ENCODE peak calls at places on chromosomes 4 and X, in four cellular contexts. X is cardiac muscle cell; H is activated CD4-positive, alpha-beta T cell treated with anti-CD3 and anti-CD28 coated beads, Interleukin-2, amount 50 U/mL, for 24 hours; U is omental fat pad. D is an unnamed sample.

GRCh38 chr4:126458993-126459392 is 1144.2 kb downstream of the FAT4 start:
- DNase-seq in X (no peak), H (no peak), U (no peak), D (no peak)

GRCh38 chrX:103730746-103731508 is 20.2 kb downstream of the TMEM31 start:
- DNase-seq in X (no peak), U (no peak), H (no peak), D (no peak)

GRCh38 chrX:331145-331771 is 12.7 kb upstream of the GTPBP6 start:
- DNase-seq in X (peak; percentile 39), U (no peak), H (no peak), D (no peak)

GRCh38 chr4:140884431-140885058 is 128.4 kb upstream of the TBC1D9 start:
- DNase-seq in X (peak; percentile 83), H (no peak), U (no peak), D (peak; percentile 60)

GRCh38 chrX:68634649-68635227 is 12.7 kb upstream of the STARD8 start:
- DNase-seq in H (no peak), X (no peak), U (no peak), D (no peak)

GRCh38 chrX:124217289-124218251 is 114.9 kb upstream of the TEX13D start:
- DNase-seq in H (no peak), U (no peak), X (no peak), D (peak; percentile 13)

GRCh38 chr4:153486281-153487151 is 20.4 kb downstream of the TMEM131L start:
- DNase-seq in H (no peak), U (no peak), X (no peak), D (no peak)

GRCh38 chr4:73606465-73606974 is 13.7 kb downstream of the RASSF6 start:
- DNase-seq in U (no peak), H (no peak), X (no peak), D (no peak)

GRCh38 chrX:78574306-78574705 is 84.8 kb downstream of the RTL3 start:
- DNase-seq in U (no peak), X (no peak), H (no peak), D (no peak)

GRCh38 chr4:2007804-2008670 is 737 bp downstream of the NELFA start:
- DNase-seq in H (no peak), U (no peak), X (peak; percentile 35), D (peak; percentile 43)

GRCh38 chr4:107711831-107712230 is 8.2 kb downstream of the PAPSS1 start:
- DNase-seq in X (no peak), H (no peak), U (no peak), D (no peak)

GRCh38 chr4:7156273-7157139 is 35.8 kb upstream of the SORCS2 start:
- DNase-seq in U (peak; percentile 18), X (peak; percentile 53), H (no peak), D (peak; percentile 63)

GRCh38 chr4:123599920-123600394 is 203.4 kb downstream of the SPRY1 start:
- DNase-seq in X (peak; percentile 27), H (no peak), U (no peak), D (peak; percentile 93)

GRCh38 chr4:54027311-54027710 is 37.1 kb downstream of the CHIC2 start:
- DNase-seq in H (no peak), U (no peak), X (no peak), D (no peak)

D was measured in testis.